ENCODE peak calls at places on chromosome 19, in ten cellular contexts. One of them, this sample, is unnamed.

GRCh38 chr19:35144600-35145436 is 1.8 kb downstream of the FXYD7 start:
- DNase-seq in tibial artery: no peak
- DNase-seq in HS-27A: peak; percentile 49
- DNase-seq in amniotic stem cell: no peak
- DNase-seq in C1 segment of cervical spinal cord: no peak
- DNase-seq in NCI-H226: peak; percentile 95
- DNase-seq in NCI-H345: peak; percentile 24
- DNase-seq in skeletal muscle cell: no peak
- DNase-seq in coronary artery: no peak
- DNase-seq in activated T-cell treated with anti-CD3 and anti-CD28 coated beads for 4 hours: no peak
- DNase-seq in this sample: no peak

GRCh38 chr19:17652627-17653026 is 35.5 kb downstream of the UNC13A start:
- DNase-seq in tibial artery: no peak
- DNase-seq in HS-27A: no peak
- DNase-seq in amniotic stem cell: no peak
- DNase-seq in C1 segment of cervical spinal cord: no peak
- DNase-seq in NCI-H226: no peak
- DNase-seq in NCI-H345: no peak
- DNase-seq in skeletal muscle cell: no peak
- DNase-seq in coronary artery: no peak
- DNase-seq in activated T-cell treated with anti-CD3 and anti-CD28 coated beads for 4 hours: no peak
- DNase-seq in this sample: no peak

GRCh38 chr19:29188289-29188688 is 24.7 kb downstream of the UQCRFS1 start:
- DNase-seq in tibial artery: no peak
- DNase-seq in HS-27A: no peak
- DNase-seq in amniotic stem cell: no peak
- DNase-seq in C1 segment of cervical spinal cord: no peak
- DNase-seq in NCI-H226: no peak
- DNase-seq in NCI-H345: no peak
- DNase-seq in skeletal muscle cell: no peak
- DNase-seq in coronary artery: no peak
- DNase-seq in activated T-cell treated with anti-CD3 and anti-CD28 coated beads for 4 hours: no peak
- DNase-seq in this sample: no peak

GRCh38 chr19:4776436-4777205 is 14.9 kb upstream of the FEM1A start:
- DNase-seq in tibial artery: no peak
- DNase-seq in HS-27A: no peak
- DNase-seq in amniotic stem cell: no peak
- DNase-seq in C1 segment of cervical spinal cord: no peak
- DNase-seq in NCI-H226: no peak
- DNase-seq in NCI-H345: no peak
- DNase-seq in skeletal muscle cell: no peak
- DNase-seq in coronary artery: no peak
- DNase-seq in activated T-cell treated with anti-CD3 and anti-CD28 coated beads for 4 hours: no peak
- DNase-seq in this sample: no peak

GRCh38 chr19:29548483-29549085 is 22.8 kb downstream of the VSTM2B start:
- DNase-seq in tibial artery: peak; percentile 20
- DNase-seq in HS-27A: no peak
- DNase-seq in amniotic stem cell: no peak
- DNase-seq in C1 segment of cervical spinal cord: no peak
- DNase-seq in NCI-H226: no peak
- DNase-seq in NCI-H345: no peak
- DNase-seq in skeletal muscle cell: no peak
- DNase-seq in coronary artery: peak; percentile 56
- DNase-seq in activated T-cell treated with anti-CD3 and anti-CD28 coated beads for 4 hours: no peak
- DNase-seq in this sample: no peak

GRCh38 chr19:2312819-2313501 is 5.0 kb upstream of the LINGO3 start:
- DNase-seq in tibial artery: no peak
- DNase-seq in HS-27A: no peak
- DNase-seq in amniotic stem cell: no peak
- DNase-seq in C1 segment of cervical spinal cord: no peak
- DNase-seq in NCI-H226: no peak
- DNase-seq in NCI-H345: peak; percentile 63
- DNase-seq in skeletal muscle cell: no peak
- DNase-seq in coronary artery: no peak
- DNase-seq in activated T-cell treated with anti-CD3 and anti-CD28 coated beads for 4 hours: no peak
- DNase-seq in this sample: no peak

GRCh38 chr19:16814526-16815100 is 14.6 kb upstream of the SIN3B start:
- DNase-seq in tibial artery: no peak
- DNase-seq in HS-27A: no peak
- DNase-seq in amniotic stem cell: no peak
- DNase-seq in C1 segment of cervical spinal cord: no peak
- DNase-seq in NCI-H226: no peak
- DNase-seq in NCI-H345: no peak
- DNase-seq in skeletal muscle cell: peak; percentile 18
- DNase-seq in coronary artery: no peak
- DNase-seq in activated T-cell treated with anti-CD3 and anti-CD28 coated beads for 4 hours: no peak
- DNase-seq in this sample: no peak

GRCh38 chr19:55460670-55461258 is 678 bp downstream of the ISOC2 start:
- DNase-seq in tibial artery: peak; percentile 90
- DNase-seq in HS-27A: no peak
- DNase-seq in amniotic stem cell: no peak
- DNase-seq in C1 segment of cervical spinal cord: peak; percentile 33
- DNase-seq in NCI-H226: peak; percentile 81
- DNase-seq in NCI-H345: peak; percentile 71
- DNase-seq in skeletal muscle cell: no peak
- DNase-seq in coronary artery: peak; percentile 88
- DNase-seq in activated T-cell treated with anti-CD3 and anti-CD28 coated beads for 4 hours: no peak
- DNase-seq in this sample: no peak

GRCh38 chr19:10687518-10688288 is 13.5 kb upstream of the QTRT1 start:
- DNase-seq in tibial artery: no peak
- DNase-seq in HS-27A: no peak
- DNase-seq in amniotic stem cell: no peak
- DNase-seq in C1 segment of cervical spinal cord: no peak
- DNase-seq in NCI-H226: no peak
- DNase-seq in NCI-H345: no peak
- DNase-seq in skeletal muscle cell: no peak
- DNase-seq in coronary artery: no peak
- DNase-seq in activated T-cell treated with anti-CD3 and anti-CD28 coated beads for 4 hours: no peak
- DNase-seq in this sample: no peak

GRCh38 chr19:39424934-39425333 is 10.8 kb downstream of the RPS16 start:
- DNase-seq in tibial artery: no peak
- DNase-seq in HS-27A: no peak
- DNase-seq in amniotic stem cell: no peak
- DNase-seq in C1 segment of cervical spinal cord: no peak
- DNase-seq in NCI-H226: no peak
- DNase-seq in NCI-H345: no peak
- DNase-seq in skeletal muscle cell: no peak
- DNase-seq in coronary artery: peak; percentile 72
- DNase-seq in activated T-cell treated with anti-CD3 and anti-CD28 coated beads for 4 hours: no peak
- DNase-seq in this sample: no peak

GRCh38 chr19:15810335-15810734 is 5.1 kb downstream of the OR10H1 start:
- DNase-seq in tibial artery: no peak
- DNase-seq in HS-27A: no peak
- DNase-seq in amniotic stem cell: no peak
- DNase-seq in C1 segment of cervical spinal cord: no peak
- DNase-seq in NCI-H226: no peak
- DNase-seq in NCI-H345: no peak
- DNase-seq in skeletal muscle cell: no peak
- DNase-seq in coronary artery: no peak
- DNase-seq in activated T-cell treated with anti-CD3 and anti-CD28 coated beads for 4 hours: no peak
- DNase-seq in this sample: no peak

GRCh38 chr19:12788682-12789097 is 2.6 kb upstream of the JUNB start:
- DNase-seq in tibial artery: peak; percentile 93
- DNase-seq in HS-27A: no peak
- DNase-seq in amniotic stem cell: no peak
- DNase-seq in C1 segment of cervical spinal cord: peak; percentile 64
- DNase-seq in NCI-H226: peak; percentile 49
- DNase-seq in NCI-H345: no peak
- DNase-seq in skeletal muscle cell: no peak
- DNase-seq in coronary artery: peak; percentile 90
- DNase-seq in activated T-cell treated with anti-CD3 and anti-CD28 coated beads for 4 hours: no peak
- DNase-seq in this sample: no peak

GRCh38 chr19:8337728-8338127 is 5.3 kb downstream of the KANK3 start:
- DNase-seq in tibial artery: no peak
- DNase-seq in HS-27A: no peak
- DNase-seq in amniotic stem cell: no peak
- DNase-seq in C1 segment of cervical spinal cord: no peak
- DNase-seq in NCI-H226: no peak
- DNase-seq in NCI-H345: no peak
- DNase-seq in skeletal muscle cell: no peak
- DNase-seq in coronary artery: no peak
- DNase-seq in activated T-cell treated with anti-CD3 and anti-CD28 coated beads for 4 hours: no peak
- DNase-seq in this sample: no peak

This sample was measured in NCI-H524 treated with DMSO at 0.1 percent for 48 hours.